ENCODE peak calls at places on chromosomes 12 and 14, in five cellular contexts. L is ELR, X is hypothalamus, O is cardiac fibroblast, Q is hippocampal formation. H is an unnamed sample.

GRCh38 chr12:124758266-124759200 is 105.1 kb downstream of the SCARB1 start:
- DNase-seq in L (no peak), X (no peak), O (no peak), Q (no peak), H (no peak)

GRCh38 chr12:124442772-124443445 is 124.5 kb downstream of the NCOR2 start:
- DNase-seq in L (no peak), X (no peak), O (peak; percentile 93), Q (no peak), H (no peak)

GRCh38 chr12:126588586-126589249 is 1523.5 kb downstream of the AACS start:
- DNase-seq in L (no peak), X (no peak), O (peak; percentile 24), Q (no peak), H (no peak)

GRCh38 chr14:104141621-104142091 is 3.3 kb downstream of the KIF26A start:
- DNase-seq in L (no peak), X (no peak), O (no peak), Q (no peak), H (no peak)

GRCh38 chr12:130685850-130686249 is 30.2 kb downstream of the RIMBP2 start:
- DNase-seq in L (no peak), X (no peak), O (no peak), Q (no peak), H (no peak)

GRCh38 chr12:26524862-26525465 is 308.0 kb downstream of the ITPR2 start:
- DNase-seq in L (peak; percentile 41), X (no peak), O (peak; percentile 63), Q (no peak), H (no peak)

GRCh38 chr12:26736563-26737486 is 96.2 kb downstream of the ITPR2 start:
- DNase-seq in L (peak; percentile 66), X (no peak), O (peak; percentile 75), Q (no peak), H (no peak)

GRCh38 chr14:69625299-69626131 is 14.1 kb downstream of the SUSD6 start:
- DNase-seq in L (peak; percentile 53), X (no peak), O (peak; percentile 51), Q (peak; percentile 61), H (peak; percentile 55)

GRCh38 chr12:132506328-132506727 is 16.4 kb downstream of the FBRSL1 start:
- DNase-seq in L (no peak), X (no peak), O (no peak), Q (no peak), H (no peak)

GRCh38 chr12:53795927-53796326 is 44.1 kb upstream of the CISTR start:
- DNase-seq in L (no peak), X (no peak), O (no peak), Q (peak; percentile 18), H (no peak)

GRCh38 chr12:101671157-101671791 is 26.2 kb upstream of the CHPT1 start:
- DNase-seq in L (no peak), X (no peak), O (no peak), Q (no peak), H (peak; percentile 20)